ENCODE peak calls at places on chromosomes 11 and 22, in six cellular contexts. F is A549, K is HepG2, P is GM12878, T is upper lobe of left lung, V is K562. S is an unnamed sample.

GRCh38 chr11:45209480-45209879 is 63.0 kb downstream of the PRDM11 start:
- ATAC-seq in P (no peak), T (no peak), V (no peak), K (no peak), F (no peak), S (peak)

GRCh38 chr22:46575915-46576555 is 38.6 kb upstream of the CELSR1 start:
- ATAC-seq in V (no peak), P (no peak), K (peak), F (peak), T (peak), S (no peak)

GRCh38 chr11:111960916-111961315 is 23.8 kb downstream of the DIXDC1 start:
- ATAC-seq in P (no peak), T (peak), F (peak), K (no peak), V (peak), S (no peak)

GRCh38 chr22:26835929-26836528 is 178.6 kb downstream of the MIAT start:
- ATAC-seq in P (peak), F (peak), T (no peak), K (peak), V (peak), S (no peak)

GRCh38 chr22:38872831-38873248 is 824 bp upstream of the CBX6 start:
- ATAC-seq in F (peak), K (no peak), T (peak), V (peak), P (peak), S (peak)

GRCh38 chr11:119144825-119145476 is 3.9 kb upstream of the ABCG4 start:
- ATAC-seq in K (peak), T (peak), P (peak), F (peak), V (peak), S (peak)

GRCh38 chr11:11856638-11857037 is 14.9 kb downstream of the USP47 start:
- ATAC-seq in P (peak), V (no peak), F (no peak), K (no peak), T (no peak), S (no peak)

GRCh38 chr22:49975543-49976389 is 15.2 kb downstream of the PIM3 start:
- ATAC-seq in K (peak), V (peak), F (no peak), P (peak), T (no peak), S (no peak)

GRCh38 chr11:19766206-19766605 is 53.6 kb downstream of the NAV2 start:
- ATAC-seq in V (no peak), P (peak), T (no peak), K (no peak), F (no peak), S (no peak)

GRCh38 chr11:106087815-106088435 is 10.5 kb downstream of the AASDHPPT start:
- ATAC-seq in F (no peak), K (peak), P (peak), V (peak), T (peak), S (no peak)

GRCh38 chr11:72832301-72833082 is 18.3 kb downstream of the ATG16L2 start:
- ATAC-seq in F (no peak), P (no peak), K (no peak), V (no peak), T (no peak), S (no peak)

GRCh38 chr11:109247071-109247470 is 174.9 kb upstream of the C11orf87 start:
- ATAC-seq in P (no peak), V (no peak), K (no peak), F (peak), T (no peak), S (no peak)

GRCh38 chr11:74204692-74205091 is 33.6 kb downstream of the PPME1 start:
- ATAC-seq in V (no peak), T (no peak), K (no peak), P (no peak), F (no peak), S (no peak)

GRCh38 chr11:128304666-128305485 is 282.5 kb downstream of the ETS1 start:
- ATAC-seq in P (no peak), K (no peak), F (no peak), V (no peak), T (no peak), S (no peak)

GRCh38 chr11:6705905-6706535 is 22.9 kb upstream of the MRPL17 start:
- ATAC-seq in P (peak), T (no peak), K (peak), F (peak), V (peak), S (peak)

GRCh38 chr11:25094085-25094802 is 597.4 kb downstream of the LUZP2 start:
- ATAC-seq in T (peak), P (no peak), V (no peak), K (peak), F (no peak), S (no peak)

GRCh38 chr11:70826541-70826943 is 425.8 kb downstream of the SHANK2 start:
- ATAC-seq in K (no peak), P (no peak), F (no peak), T (no peak), V (no peak), S (peak)

GRCh38 chr11:13297917-13298356 is 20.3 kb downstream of the BMAL1 start:
- ATAC-seq in F (no peak), P (no peak), K (peak), T (peak), V (no peak), S (peak)

GRCh38 chr11:24623121-24623520 is 126.3 kb downstream of the LUZP2 start:
- ATAC-seq in T (no peak), K (no peak), V (no peak), P (no peak), F (no peak), S (no peak)

GRCh38 chr11:132942611-132943324 is 589.5 kb downstream of the OPCML start:
- ATAC-seq in T (peak), P (no peak), V (no peak), F (no peak), K (no peak), S (no peak)

GRCh38 chr11:35223429-35223828 is 84.5 kb downstream of the CD44 start:
- ATAC-seq in V (no peak), T (no peak), P (no peak), K (no peak), F (no peak), S (peak)

GRCh38 chr22:31344369-31345330 is 1.5 kb downstream of the PATZ1 start:
- ATAC-seq in K (no peak), F (no peak), P (peak), T (no peak), V (no peak), S (no peak)

GRCh38 chr11:128622137-128622523 is 34.8 kb upstream of the ETS1 start:
- ATAC-seq in K (no peak), T (no peak), F (no peak), V (no peak), P (no peak), S (peak)

GRCh38 chr22:37462983-37463382 is 23.2 kb downstream of the MFNG start:
- ATAC-seq in F (peak), P (no peak), T (peak), V (peak), K (peak), S (no peak)

GRCh38 chr11:100918551-100919500 is 210.8 kb downstream of the PGR start:
- ATAC-seq in V (no peak), F (no peak), K (no peak), P (no peak), T (peak), S (no peak)

GRCh38 chr11:121614661-121615240 is 162.0 kb upstream of the SORL1-AS1 start:
- ATAC-seq in K (no peak), V (no peak), F (no peak), P (no peak), T (no peak), S (no peak)

GRCh38 chr11:68340784-68341556 is 28.6 kb downstream of the LRP5 start:
- ATAC-seq in F (peak), V (peak), P (peak), T (no peak), K (no peak), S (no peak)

GRCh38 chr11:117918366-117919255 is 10.6 kb downstream of the TMPRSS13 start:
- ATAC-seq in K (no peak), T (no peak), V (no peak), F (no peak), P (no peak), S (no peak)

GRCh38 chr11:115711021-115711420 is 206.8 kb upstream of the CADM1 start:
- ATAC-seq in P (no peak), K (no peak), F (no peak), V (no peak), T (no peak), S (no peak)

GRCh38 chr11:16204261-16204660 is 152.1 kb downstream of the SOX6 start:
- ATAC-seq in K (peak), V (no peak), P (no peak), F (no peak), T (no peak), S (no peak)

GRCh38 chr11:121048464-121049233 is 24.7 kb downstream of the TBCEL start:
- ATAC-seq in K (no peak), P (no peak), T (no peak), V (no peak), F (no peak), S (no peak)

GRCh38 chr11:125070699-125071254 is 7.7 kb downstream of the SLC37A2 start:
- ATAC-seq in K (peak), T (peak), V (peak), F (peak), P (peak), S (peak)

GRCh38 chr11:103892603-103893002 is 143.8 kb upstream of the DDI1 start:
- ATAC-seq in P (no peak), K (no peak), T (no peak), V (no peak), F (peak), S (no peak)

GRCh38 chr22:29142116-29142515 is 63.6 kb upstream of the EMID1 start:
- ATAC-seq in P (no peak), T (no peak), K (no peak), F (no peak), V (no peak), S (no peak)

GRCh38 chr22:37704645-37705044 is 7.8 kb downstream of the TRIOBP start:
- ATAC-seq in K (no peak), F (no peak), P (no peak), V (no peak), T (no peak), S (no peak)

GRCh38 chr11:106733518-106734162 is 284.6 kb downstream of the GUCY1A2 start:
- ATAC-seq in V (no peak), T (no peak), P (no peak), K (no peak), F (no peak), S (no peak)

GRCh38 chr11:63698976-63699733 is 17.9 kb downstream of the RTN3 start:
- ATAC-seq in F (no peak), T (no peak), P (no peak), V (peak), K (no peak), S (no peak)

GRCh38 chr11:66417000-66417399 is 3.8 kb upstream of the NPAS4 start:
- ATAC-seq in K (no peak), T (no peak), P (no peak), F (no peak), V (no peak), S (no peak)

GRCh38 chr22:31447337-31447736 is 42.3 kb downstream of the EIF4ENIF1 start:
- ATAC-seq in V (no peak), P (no peak), K (no peak), T (no peak), F (no peak), S (no peak)

GRCh38 chr11:76445122-76446084 is 585 bp downstream of the EMSY start:
- ATAC-seq in T (peak), F (peak), K (peak), V (peak), P (peak), S (peak)
- TF ChIP-seq EP300 in T (no peak), F (no peak), K (no peak), V (no peak), P (no peak), S (no peak)

DNA sequence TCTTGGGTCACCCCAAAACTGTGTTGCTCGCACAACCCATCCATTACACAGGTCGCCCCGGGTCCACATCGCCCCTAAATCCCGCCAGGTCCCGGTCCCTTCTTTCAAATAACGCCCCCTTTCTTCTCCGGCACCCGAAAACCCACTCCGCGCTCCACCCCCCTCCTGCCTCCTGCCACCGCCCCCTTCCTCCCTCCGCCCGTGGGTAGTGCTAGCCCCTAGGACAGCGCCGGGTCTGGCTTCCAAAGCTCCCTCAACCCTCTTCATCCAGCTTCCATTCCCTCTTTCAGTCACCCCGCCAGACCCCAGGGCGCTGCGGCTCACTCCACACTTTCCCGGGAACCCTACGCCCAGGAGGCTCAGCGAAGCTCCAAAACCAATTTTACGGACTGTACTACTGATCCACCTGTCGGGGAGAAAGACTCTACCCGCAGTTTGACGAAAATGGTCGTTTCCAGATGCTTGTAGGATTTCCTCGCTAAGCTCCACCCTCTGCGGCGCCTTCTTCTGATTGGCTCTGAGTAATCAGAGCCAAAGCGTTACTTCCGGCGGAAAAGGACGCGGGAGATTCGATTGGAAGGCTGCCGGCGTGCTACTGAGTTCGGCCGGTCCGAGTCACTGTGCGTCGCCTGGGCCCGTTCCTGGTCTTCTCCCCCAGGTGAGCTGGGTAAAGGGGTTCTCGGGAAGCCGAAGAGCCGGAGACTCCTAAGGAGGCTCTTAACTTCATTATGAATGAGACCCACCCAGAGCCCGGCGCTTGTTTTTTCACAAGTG is at the start of gene DDIAS:
- ATAC-seq in F (peak), P (peak), K (peak), V (peak), T (peak), S (peak)
- TF ChIP-seq POLR2A in F (peak), P (peak), K (peak), V (peak), T (no peak), S (peak)

GRCh38 chr11:3162410-3163240 is 2.5 kb downstream of the OSBPL5 start:
- ATAC-seq in F (no peak), P (no peak), K (no peak), V (no peak), T (no peak), S (no peak)
- H3K27ac ChIP-seq in F (no peak), P (no peak), K (no peak), V (no peak), T (peak), S (peak)

DNA sequence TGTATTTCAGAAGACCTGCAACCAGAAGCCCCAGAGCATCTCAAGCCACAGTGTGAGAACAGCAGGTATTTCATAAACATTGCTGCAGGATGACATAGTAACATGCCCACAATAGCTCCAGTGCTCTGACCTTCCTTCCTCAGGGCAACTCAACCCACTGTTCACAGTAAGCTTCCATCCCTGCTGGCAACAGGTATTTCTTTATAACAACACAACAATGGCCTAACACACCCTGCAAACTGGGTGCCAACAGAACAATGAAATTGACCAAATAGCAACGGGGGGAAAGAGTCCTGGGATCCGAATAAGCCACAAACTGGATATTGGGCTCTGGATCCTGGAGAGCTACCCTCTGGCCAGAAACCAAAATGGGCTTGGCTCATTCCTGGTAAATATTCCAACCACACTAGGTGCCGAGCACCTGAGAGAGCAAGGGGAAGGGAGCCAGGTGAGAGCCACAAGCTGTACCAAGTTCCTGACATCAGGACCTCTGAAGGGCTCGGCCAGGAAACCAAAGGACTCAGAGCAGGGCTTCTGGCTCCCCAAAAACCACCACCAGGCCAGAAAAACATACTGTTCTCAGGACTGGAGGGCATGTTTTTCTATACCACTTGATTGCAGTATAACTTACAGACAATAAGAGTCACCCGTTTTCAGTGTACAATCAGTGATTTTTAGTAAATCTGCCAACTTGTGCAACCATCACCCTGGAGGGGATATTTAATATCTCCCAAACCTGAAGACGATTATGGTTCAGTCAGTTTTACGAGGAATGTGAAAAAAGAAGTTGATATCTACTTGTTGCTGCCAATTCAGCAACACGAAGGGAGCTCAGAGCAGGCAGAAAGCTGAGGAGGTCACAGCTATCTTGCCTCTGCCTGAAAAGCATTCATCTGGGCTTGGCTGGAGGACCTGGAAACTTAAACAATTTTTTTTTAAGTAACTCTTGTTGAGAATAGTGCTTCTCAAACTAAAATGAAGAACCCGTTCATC is 99.3 kb downstream of the MICAL3 start:
- ATAC-seq in K (no peak), F (no peak), T (no peak), P (no peak), V (no peak), S (no peak)
- TF ChIP-seq EP300 in K (no peak), F (no peak), T (no peak), P (no peak), V (no peak), S (no peak)

DNA sequence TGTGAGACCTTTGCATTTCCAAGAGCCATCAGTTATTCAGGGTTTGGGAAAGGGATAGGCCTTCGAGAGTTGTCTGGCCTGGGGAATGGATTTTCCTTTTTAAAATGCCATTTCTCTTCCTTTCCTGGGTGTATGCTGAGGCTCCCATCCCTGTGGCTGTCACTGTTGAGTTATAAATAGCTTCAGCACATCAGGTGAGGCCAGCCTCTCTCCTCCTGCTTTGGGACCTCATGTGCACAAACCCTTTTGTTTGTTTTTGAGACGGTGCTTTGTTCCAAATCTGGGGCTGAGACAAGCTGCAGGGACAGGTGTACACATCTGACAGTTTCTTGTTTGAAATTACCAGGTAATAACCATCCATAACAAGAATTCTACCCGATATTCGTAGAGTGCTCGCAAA is 1.3 kb downstream of the TEF start:
- ATAC-seq in V (no peak), K (no peak), F (no peak), P (no peak), T (no peak), S (no peak)
- TF ChIP-seq POLR2A in V (no peak), K (no peak), F (no peak), P (no peak), T (no peak), S (no peak)

GRCh38 chr11:65380460-65381126 is 1.9 kb downstream of the SLC25A45 start:
- ATAC-seq in P (no peak), T (no peak), V (no peak), F (no peak), K (no peak), S (no peak)
- H3K27ac ChIP-seq in P (peak), T (peak), V (no peak), F (peak), K (no peak), S (no peak)

S was measured in gastroesophageal sphincter.